ENCODE peak calls at places on chromosomes 7 and 10, in seven cellular contexts. F is T-helper 9 cell; T is HuH-7; V is ovary; D is RCC 7860; B is cardiac muscle cell; M is activated naive CD4-positive, alpha-beta T cell. C is an unnamed sample.

GRCh38 chr10:121322776-121323175 is 275.5 kb downstream of the FGFR2 start:
- DNase-seq in F (no peak), T (no peak), V (no peak), D (no peak), B (no peak), M (no peak), C (no peak)

GRCh38 chr7:19558527-19558926 is 150.3 kb downstream of the POLR1F start:
- DNase-seq in F (no peak), T (no peak), V (no peak), D (peak), B (peak), M (no peak), C (no peak)

GRCh38 chr10:21398549-21399345 is 126.7 kb downstream of the SKIDA1 start:
- DNase-seq in F (no peak), T (no peak), V (no peak), D (peak), B (no peak), M (no peak), C (no peak)

GRCh38 chr7:2018786-2019692 is 213.7 kb downstream of the MAD1L1 start:
- DNase-seq in F (no peak), T (no peak), V (peak), D (no peak), B (peak), M (no peak), C (peak)

GRCh38 chr7:35630573-35630972 is 64.4 kb downstream of the HERPUD2 start:
- DNase-seq in F (no peak), T (no peak), V (no peak), D (no peak), B (peak), M (no peak), C (no peak)

GRCh38 chr10:43816351-43817321 is 168.0 kb upstream of the ZNF32 start:
- DNase-seq in F (peak), T (no peak), V (no peak), D (no peak), B (peak), M (no peak), C (no peak)

GRCh38 chr7:104979167-104979841 is 34.7 kb upstream of the KMT2E start:
- DNase-seq in F (no peak), T (no peak), V (no peak), D (no peak), B (peak), M (no peak), C (no peak)

GRCh38 chr10:71294091-71294561 is 24.9 kb upstream of the SLC29A3 start:
- DNase-seq in F (no peak), T (no peak), V (no peak), D (no peak), B (no peak), M (no peak), C (no peak)

GRCh38 chr7:133846203-133846945 is 280.8 kb upstream of the LRGUK start:
- DNase-seq in F (no peak), T (no peak), V (no peak), D (no peak), B (no peak), M (no peak), C (no peak)

GRCh38 chr10:128567561-128567960 is 441.3 kb upstream of the MKI67 start:
- DNase-seq in F (no peak), T (peak), V (no peak), D (no peak), B (no peak), M (no peak), C (no peak)

GRCh38 chr10:30637881-30638467 is 8.4 kb upstream of the LYZL2 start:
- DNase-seq in F (no peak), T (peak), V (no peak), D (peak), B (peak), M (no peak), C (no peak)

GRCh38 chr10:79947083-79947415 is 1.9 kb downstream of the SFTPD start:
- DNase-seq in F (no peak), T (no peak), V (no peak), D (no peak), B (no peak), M (no peak), C (no peak)

GRCh38 chr10:101782811-101783735 is at the start of gene NPM3:
- DNase-seq in F (peak), T (peak), V (peak), D (peak), B (peak), M (peak), C (peak)

GRCh38 chr10:12720217-12720981 is 281.1 kb downstream of the CCDC3 start:
- DNase-seq in F (no peak), T (peak), V (no peak), D (peak), B (peak), M (no peak), C (no peak)

GRCh38 chr7:101804087-101804631 is 13.3 kb upstream of the CUX1 start:
- DNase-seq in F (no peak), T (no peak), V (no peak), D (no peak), B (no peak), M (no peak), C (no peak)

GRCh38 chr10:43259981-43260761 is 6.7 kb downstream of the RASGEF1A start:
- DNase-seq in F (no peak), T (no peak), V (no peak), D (no peak), B (peak), M (no peak), C (no peak)

GRCh38 chr10:81594991-81595390 is 280.0 kb upstream of the NRG3 start:
- DNase-seq in F (no peak), T (no peak), V (no peak), D (no peak), B (no peak), M (no peak), C (no peak)

GRCh38 chr10:114526497-114527238 is 122.4 kb upstream of the AFAP1L2 start:
- DNase-seq in F (peak), T (peak), V (peak), D (peak), B (peak), M (peak), C (peak)

GRCh38 chr7:55468495-55468894 is 103.4 kb downstream of the LANCL2 start:
- DNase-seq in F (no peak), T (no peak), V (no peak), D (no peak), B (no peak), M (no peak), C (no peak)

GRCh38 chr10:78656815-78657621 is 411.7 kb upstream of the ZMIZ1 start:
- DNase-seq in F (no peak), T (peak), V (no peak), D (no peak), B (peak), M (no peak), C (no peak)

GRCh38 chr10:124300224-124300623 is 118.5 kb downstream of the OAT start:
- DNase-seq in F (no peak), T (no peak), V (no peak), D (no peak), B (no peak), M (no peak), C (no peak)

GRCh38 chr7:52781250-52781649 is 254.2 kb upstream of the POM121L12 start:
- DNase-seq in F (no peak), T (no peak), V (no peak), D (no peak), B (no peak), M (no peak), C (no peak)

GRCh38 chr7:111264111-111264868 is 173.4 kb downstream of the LRRN3 start:
- DNase-seq in F (no peak), T (no peak), V (no peak), D (no peak), B (no peak), M (no peak), C (no peak)

GRCh38 chr10:71761541-71762113 is 11.7 kb downstream of the VSIR start:
- DNase-seq in F (no peak), T (no peak), V (no peak), D (no peak), B (no peak), M (no peak), C (no peak)

GRCh38 chr7:38727184-38727940 is 96.2 kb upstream of the AMPH start:
- DNase-seq in F (no peak), T (no peak), V (no peak), D (no peak), B (no peak), M (no peak), C (no peak)

GRCh38 chr7:22597845-22598244 is 97.9 kb upstream of the STEAP1B start:
- DNase-seq in F (no peak), T (no peak), V (no peak), D (no peak), B (peak), M (no peak), C (no peak)

GRCh38 chr7:99210265-99210970 is 2.5 kb upstream of the KPNA7 start:
- DNase-seq in F (no peak), T (peak), V (no peak), D (no peak), B (peak), M (no peak), C (no peak)

GRCh38 chr7:67618569-67619543 is 622.2 kb downstream of the TYW1 start:
- DNase-seq in F (no peak), T (peak), V (peak), D (no peak), B (peak), M (no peak), C (no peak)

GRCh38 chr10:75773139-75773801 is 341.8 kb downstream of the LRMDA start:
- DNase-seq in F (no peak), T (no peak), V (no peak), D (peak), B (peak), M (no peak), C (no peak)

GRCh38 chr7:27187702-27188665 is 3.0 kb upstream of the HOXA11 start:
- DNase-seq in F (no peak), T (no peak), V (no peak), D (no peak), B (no peak), M (no peak), C (no peak)

GRCh38 chr7:48627153-48627552 is 297.2 kb upstream of the CDC14C start:
- DNase-seq in F (no peak), T (no peak), V (no peak), D (no peak), B (no peak), M (no peak), C (no peak)

GRCh38 chr7:82677493-82677892 is 233.9 kb upstream of the CACNA2D1 start:
- DNase-seq in F (peak), T (no peak), V (no peak), D (no peak), B (peak), M (peak), C (no peak)

GRCh38 chr7:16670021-16670420 is 24.0 kb downstream of the BZW2 start:
- DNase-seq in F (no peak), T (no peak), V (no peak), D (no peak), B (peak), M (no peak), C (no peak)

GRCh38 chr7:132709971-132710567 is 133.8 kb upstream of the PLXNA4 start:
- DNase-seq in F (no peak), T (peak), V (no peak), D (no peak), B (peak), M (no peak), C (no peak)

GRCh38 chr7:30206942-30207341 is 72.2 kb downstream of the MTURN start:
- DNase-seq in F (no peak), T (no peak), V (no peak), D (peak), B (no peak), M (no peak), C (no peak)